ENCODE peak calls at places on chromosomes 4 and X, in six cellular contexts. D is left ventricle myocardium inferior; P is fibroblast of lung; I is pancreas; H is CD8-positive, alpha-beta T cell; T is cardiac muscle cell. M is an unnamed sample.

GRCh38 chr4:128394778-128395177 is 107.2 kb upstream of the PGRMC2 start:
- DNase-seq in D (no peak), P (peak), I (no peak), H (no peak), T (no peak), M (no peak)

GRCh38 chr4:55939437-55939836 is 9.3 kb upstream of the CEP135 start:
- DNase-seq in D (no peak), P (no peak), I (no peak), H (no peak), T (no peak), M (no peak)

GRCh38 chr4:72951147-72951546 is 118.4 kb downstream of the COX18 start:
- DNase-seq in D (no peak), P (peak), I (no peak), H (no peak), T (no peak), M (no peak)

GRCh38 chr4:113436360-113436759 is 325.2 kb downstream of the CAMK2D start:
- DNase-seq in D (no peak), P (peak), I (no peak), H (no peak), T (no peak), M (no peak)

GRCh38 chr4:99462875-99463464 is 27.8 kb upstream of the ADH7 start:
- DNase-seq in D (peak), P (peak), I (peak), H (peak), T (peak), M (peak)

GRCh38 chr4:86961103-86961502 is 26.3 kb downstream of the AFF1 start:
- DNase-seq in D (no peak), P (no peak), I (no peak), H (no peak), T (no peak), M (no peak)

GRCh38 chr4:154465085-154465484 is 26.5 kb downstream of the DCHS2 start:
- DNase-seq in D (no peak), P (peak), I (no peak), H (no peak), T (no peak), M (no peak)

GRCh38 chr4:128573781-128574508 is 235.6 kb upstream of the JADE1 start:
- DNase-seq in D (no peak), P (peak), I (no peak), H (no peak), T (peak), M (peak)

GRCh38 chrX:68498508-68499379 is at the start of gene YIPF6:
- DNase-seq in D (peak), P (peak), I (peak), H (peak), T (peak), M (peak)

GRCh38 chr4:150769235-150769634 is 187.3 kb downstream of the MAB21L2 start:
- DNase-seq in D (no peak), P (peak), I (peak), H (no peak), T (no peak), M (no peak)

GRCh38 chr4:38728651-38729141 is 54.1 kb downstream of the TLR10 start:
- DNase-seq in D (no peak), P (no peak), I (peak), H (no peak), T (no peak), M (peak)

GRCh38 chr4:14863420-14864364 is 138.6 kb upstream of the CPEB2 start:
- DNase-seq in D (no peak), P (no peak), I (no peak), H (no peak), T (no peak), M (no peak)

GRCh38 chrX:42770566-42770965 is 7.4 kb downstream of the PPP1R2C start:
- DNase-seq in D (no peak), P (peak), I (no peak), H (no peak), T (no peak), M (no peak)

GRCh38 chr4:143089291-143089690 is 95.4 kb upstream of the USP38 start:
- DNase-seq in D (no peak), P (peak), I (no peak), H (no peak), T (peak), M (no peak)

GRCh38 chr4:73662709-73663546 is 42.7 kb upstream of the RASSF6 start:
- DNase-seq in D (no peak), P (peak), I (no peak), H (no peak), T (no peak), M (no peak)

GRCh38 chrX:40468033-40468979 is 112.5 kb upstream of the ATP6AP2 start:
- DNase-seq in D (peak), P (peak), I (peak), H (no peak), T (peak), M (peak)

GRCh38 chr4:47930971-47931804 is 16.8 kb upstream of the NFXL1 start:
- DNase-seq in D (no peak), P (peak), I (peak), H (no peak), T (no peak), M (peak)

GRCh38 chr4:184439386-184439785 is 35.0 kb downstream of the IRF2 start:
- DNase-seq in D (no peak), P (no peak), I (no peak), H (no peak), T (no peak), M (no peak)

GRCh38 chr4:30938956-30939528 is 218.9 kb downstream of the PCDH7 start:
- DNase-seq in D (no peak), P (no peak), I (no peak), H (no peak), T (no peak), M (no peak)

GRCh38 chrX:37825225-37825842 is 22.0 kb downstream of the DYNLT3 start:
- DNase-seq in D (no peak), P (no peak), I (peak), H (peak), T (peak), M (peak)

GRCh38 chrX:139929876-139930275 is 3.0 kb downstream of the ATP11C start:
- DNase-seq in D (no peak), P (no peak), I (no peak), H (no peak), T (no peak), M (no peak)

GRCh38 chrX:626745-627509 is 3.7 kb upstream of the SHOX start:
- DNase-seq in D (no peak), P (no peak), I (no peak), H (no peak), T (no peak), M (no peak)

GRCh38 chrX:88621278-88621677 is 125.7 kb upstream of the CPXCR1 start:
- DNase-seq in D (no peak), P (no peak), I (no peak), H (no peak), T (no peak), M (no peak)

GRCh38 chrX:154717824-154718223 is 33.1 kb downstream of the GAB3 start:
- DNase-seq in D (no peak), P (peak), I (no peak), H (no peak), T (no peak), M (no peak)

GRCh38 chr4:34644716-34645115 is 1599.6 kb downstream of the ARAP2 start:
- DNase-seq in D (no peak), P (no peak), I (no peak), H (no peak), T (no peak), M (no peak)

GRCh38 chr4:64807821-64808220 is 398.6 kb upstream of the TECRL start:
- DNase-seq in D (no peak), P (peak), I (no peak), H (no peak), T (no peak), M (no peak)

GRCh38 chr4:124640037-124640730 is 72.3 kb downstream of the ANKRD50 start:
- DNase-seq in D (no peak), P (peak), I (peak), H (no peak), T (no peak), M (peak)

GRCh38 chrX:121160987-121161386 is 113.6 kb downstream of the GLUD2 start:
- DNase-seq in D (no peak), P (peak), I (no peak), H (no peak), T (no peak), M (no peak)

GRCh38 chrX:129959493-129959832 is 23.0 kb upstream of the BCORL1 start:
- DNase-seq in D (no peak), P (peak), I (no peak), H (no peak), T (peak), M (peak)

GRCh38 chr4:163092093-163092492 is 74.6 kb downstream of the NAF1 start:
- DNase-seq in D (no peak), P (no peak), I (no peak), H (no peak), T (no peak), M (no peak)

GRCh38 chr4:163091685-163092034 is 75.0 kb downstream of the NAF1 start:
- DNase-seq in D (no peak), P (no peak), I (no peak), H (no peak), T (no peak), M (no peak)

GRCh38 chr4:163090997-163091684 is 75.5 kb downstream of the NAF1 start:
- DNase-seq in D (no peak), P (no peak), I (no peak), H (no peak), T (no peak), M (no peak)

GRCh38 chr4:163085085-163085484 is 81.6 kb downstream of the NAF1 start:
- DNase-seq in D (no peak), P (no peak), I (no peak), H (no peak), T (no peak), M (no peak)

DNA sequence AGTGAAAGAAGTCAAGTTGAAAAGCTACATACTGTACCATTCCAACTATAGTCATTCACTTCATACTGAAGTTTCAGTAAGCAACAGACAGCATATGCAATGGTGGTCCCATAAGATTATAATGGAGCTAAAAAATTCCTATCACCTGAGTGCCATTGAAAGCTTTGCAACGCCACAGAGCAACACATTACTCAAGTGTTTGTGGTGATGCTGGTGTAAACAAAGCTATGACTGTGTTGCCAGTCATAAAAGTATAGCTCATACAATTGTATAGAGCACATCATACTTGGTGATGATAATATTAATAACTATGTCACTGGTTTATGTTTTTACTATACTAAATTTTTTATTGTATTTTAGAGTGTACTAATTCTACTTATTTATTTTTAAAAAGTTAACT is 78.9 kb downstream of the NAF1 start:
- DNase-seq in D (no peak), P (no peak), I (no peak), H (no peak), T (no peak), M (no peak)
- H3K27ac ChIP-seq in D (no peak), P (no peak), I (no peak), H (no peak), T (no peak), M (no peak)

GRCh38 chr4:3494501-3494900 is 31.4 kb downstream of the DOK7 start:
- DNase-seq in D (no peak), P (no peak), I (no peak), H (no peak), T (peak), M (no peak)

GRCh38 chr4:3493720-3494492 is 30.8 kb downstream of the DOK7 start:
- DNase-seq in D (no peak), P (no peak), I (no peak), H (no peak), T (no peak), M (no peak)

GRCh38 chr4:3495341-3495975 is 32.4 kb downstream of the DOK7 start:
- DNase-seq in D (no peak), P (no peak), I (no peak), H (no peak), T (no peak), M (no peak)

GRCh38 chr4:3491681-3492405 is 28.7 kb downstream of the DOK7 start:
- DNase-seq in D (no peak), P (peak), I (no peak), H (no peak), T (no peak), M (no peak)

GRCh38 chr4:3492741-3493719 is 29.9 kb downstream of the DOK7 start:
- DNase-seq in D (no peak), P (peak), I (no peak), H (no peak), T (no peak), M (no peak)
- H3K27ac ChIP-seq in D (no peak), P (no peak), I (no peak), H (no peak), T (no peak), M (no peak)

GRCh38 chrX:44748014-44748413 is 95.8 kb upstream of the DUSP21 start:
- DNase-seq in D (no peak), P (peak), I (no peak), H (no peak), T (no peak), M (no peak)

GRCh38 chrX:44744828-44745227 is 99.0 kb upstream of the DUSP21 start:
- DNase-seq in D (no peak), P (no peak), I (no peak), H (no peak), T (no peak), M (no peak)

GRCh38 chrX:44742480-44743155 is 101.2 kb upstream of the DUSP21 start:
- DNase-seq in D (no peak), P (no peak), I (no peak), H (no peak), T (peak), M (no peak)

GRCh38 chrX:44747317-44747716 is 96.5 kb upstream of the DUSP21 start:
- DNase-seq in D (no peak), P (no peak), I (no peak), H (no peak), T (no peak), M (no peak)
- H3K27ac ChIP-seq in D (no peak), P (no peak), I (no peak), H (no peak), T (no peak), M (no peak)

GRCh38 chr4:6463311-6464289 is 8.8 kb downstream of the PPP2R2C start:
- DNase-seq in D (no peak), P (no peak), I (no peak), H (no peak), T (no peak), M (no peak)
- H3K27ac ChIP-seq in D (no peak), P (no peak), I (no peak), H (no peak), T (no peak), M (no peak)

DNA sequence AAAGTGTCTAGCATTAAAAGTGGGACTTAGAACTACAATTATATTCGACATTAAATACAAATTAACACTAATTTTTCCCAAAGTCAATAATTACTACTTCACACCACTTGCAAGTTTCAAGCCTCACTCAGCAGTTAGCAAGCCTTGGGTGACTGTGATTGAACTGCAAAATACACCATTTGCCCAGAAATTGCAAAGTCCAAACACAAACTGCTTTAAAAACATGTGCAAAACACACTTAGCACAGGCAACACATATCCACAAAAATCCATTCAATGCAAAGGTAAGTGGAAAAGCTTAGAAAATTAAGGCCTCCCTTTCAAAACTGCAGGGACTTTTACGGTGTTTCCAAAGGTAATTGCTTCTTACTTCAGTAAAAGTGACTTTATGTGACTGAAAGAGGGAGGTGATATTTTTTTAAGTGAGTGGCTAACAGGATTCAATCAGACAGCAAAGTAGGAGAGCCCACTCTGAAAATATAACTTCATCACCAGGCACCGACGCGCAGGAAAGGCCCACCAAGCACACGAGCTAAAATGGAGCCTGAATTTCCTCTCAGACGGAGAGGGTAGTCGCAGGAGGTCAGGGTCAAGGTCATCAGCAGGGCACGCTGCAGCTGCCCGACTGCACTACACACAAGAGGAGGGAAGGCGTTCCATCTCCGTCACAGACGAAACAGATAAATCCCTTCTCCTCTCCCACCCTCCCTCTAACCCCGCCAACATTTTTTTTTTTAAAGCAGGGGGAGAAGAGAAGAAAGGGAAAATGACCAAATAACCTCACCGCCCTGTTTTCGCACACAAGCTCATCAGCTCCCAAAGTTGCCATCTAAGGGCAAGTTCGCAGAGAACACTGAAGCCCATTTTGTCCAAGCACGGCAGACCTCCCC is 3.1 kb downstream of the ZNF827 start:
- DNase-seq in D (peak), P (no peak), I (peak), H (no peak), T (peak), M (peak)
- H3K27ac ChIP-seq in D (peak), P (peak), I (peak), H (peak), T (peak), M (peak)

DNA sequence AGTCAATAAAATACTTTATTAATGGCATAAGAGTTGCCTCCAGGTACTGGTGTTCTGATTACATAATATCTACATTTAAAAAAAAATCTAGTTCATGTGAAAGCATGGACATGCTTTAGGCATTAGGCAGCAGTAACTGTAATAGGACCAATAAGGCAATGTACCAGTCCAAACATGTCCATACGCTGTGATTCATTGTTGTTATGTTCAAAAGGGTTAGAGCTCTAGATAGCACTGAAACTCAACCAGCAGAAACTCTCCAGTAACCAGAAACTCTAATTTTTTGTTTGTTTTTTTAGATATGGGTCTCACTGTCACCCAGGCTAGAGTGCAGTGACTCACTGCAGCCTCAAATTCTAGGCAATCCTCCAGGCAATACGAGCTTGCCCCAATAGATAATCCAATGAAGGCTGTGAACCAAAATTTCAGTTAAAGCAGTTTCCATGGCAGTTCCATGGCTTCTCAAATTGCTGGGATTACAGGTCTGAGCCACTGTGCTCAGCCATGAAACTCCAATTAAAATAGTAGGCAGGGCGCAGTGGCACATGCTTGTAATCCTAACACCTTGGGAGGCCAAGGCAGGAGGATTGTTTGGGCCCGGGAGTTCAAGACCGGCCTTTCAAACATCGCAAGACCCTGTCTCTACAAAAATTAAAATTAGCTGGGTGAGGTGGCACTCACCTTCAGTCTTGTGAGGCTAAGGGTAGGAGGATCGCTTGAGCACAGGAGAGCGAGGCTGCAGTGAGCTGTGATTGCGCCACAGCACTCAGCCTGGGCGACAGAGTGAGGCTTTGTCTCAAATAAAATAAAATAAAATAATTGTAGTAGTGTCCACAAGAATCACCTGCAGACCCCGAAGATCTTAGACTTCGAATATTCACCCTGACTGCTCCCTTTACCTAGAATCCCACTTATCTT is 36.3 kb downstream of the MGARP start:
- DNase-seq in D (no peak), P (peak), I (peak), H (no peak), T (no peak), M (peak)
- H3K27ac ChIP-seq in D (peak), P (peak), I (peak), H (no peak), T (no peak), M (no peak)

GRCh38 chr4:153222790-153223417 is 18.7 kb downstream of the TRIM2 start:
- DNase-seq in D (peak), P (peak), I (no peak), H (no peak), T (peak), M (peak)

GRCh38 chr4:153223418-153223792 is 19.2 kb downstream of the TRIM2 start:
- DNase-seq in D (no peak), P (no peak), I (no peak), H (no peak), T (peak), M (no peak)

GRCh38 chr4:153223935-153224334 is 19.7 kb downstream of the TRIM2 start:
- DNase-seq in D (no peak), P (peak), I (no peak), H (no peak), T (peak), M (peak)

GRCh38 chr4:153222162-153222789 is 18.0 kb downstream of the TRIM2 start:
- DNase-seq in D (peak), P (peak), I (no peak), H (no peak), T (peak), M (peak)

GRCh38 chr4:153224474-153224873 is 20.2 kb downstream of the TRIM2 start:
- DNase-seq in D (no peak), P (no peak), I (no peak), H (no peak), T (no peak), M (no peak)
- H3K27ac ChIP-seq in D (peak), P (no peak), I (no peak), H (no peak), T (peak), M (peak)

M was measured in thyroid gland.